ENCODE peak calls at places on chromosomes 13 and 19, in four cellular contexts. X, E, K and W are unnamed samples. For H3K4me1, the result is how much of the 10 kb centered on the place peaks cover.

GRCh38 chr13:113374511-113375175 is 10.7 kb upstream of the GRTP1 start:
- DNase-seq in X (peak), E (no peak), K (no peak), W (no peak)

GRCh38 chr19:33316521-33317284 is 14.4 kb upstream of the CEBPA start:
- DNase-seq in X (no peak), E (no peak), K (no peak), W (no peak)

GRCh38 chr13:80341771-80342271 is 895 bp upstream of the SPRY2 start:
- DNase-seq in X (no peak), E (peak), K (peak), W (peak)

GRCh38 chr19:13692096-13692495 is 72.2 kb upstream of the MRI1 start:
- DNase-seq in X (no peak), E (no peak), K (no peak), W (peak)

GRCh38 chr13:113611996-113612395 is 27.4 kb downstream of the TFDP1 start:
- DNase-seq in X (no peak), E (no peak), K (no peak), W (no peak)

GRCh38 chr19:1009043-1009975 is 9.1 kb downstream of the GRIN3B start:
- DNase-seq in X (peak), E (no peak), K (no peak), W (peak)

GRCh38 chr13:32695602-32696250 is 109.5 kb downstream of the PDS5B start:
- DNase-seq in X (no peak), E (no peak), K (no peak), W (peak)

GRCh38 chr13:80082396-80083096 is 258.4 kb downstream of the SPRY2 start:
- DNase-seq in X (no peak), E (no peak), K (no peak), W (peak)

GRCh38 chr19:48713041-48713863 is 6.3 kb downstream of the MAMSTR start:
- DNase-seq in X (peak), E (no peak), K (no peak), W (peak)

GRCh38 chr19:51000426-51000825 is 978 bp downstream of the KLK8 start:
- DNase-seq in X (no peak), E (no peak), K (no peak), W (no peak)

GRCh38 chr13:41398494-41399190 is 58.7 kb upstream of the RGCC start:
- DNase-seq in X (no peak), E (no peak), K (no peak), W (no peak)

GRCh38 chr13:26813626-26814348 is 53.2 kb upstream of the GPR12 start:
- DNase-seq in X (no peak), E (no peak), K (no peak), W (no peak)

GRCh38 chr19:5953680-5954213 is 24.2 kb downstream of the RANBP3 start:
- DNase-seq in X (peak), E (no peak), K (no peak), W (no peak)

GRCh38 chr19:28710278-28710677 is 502.7 kb downstream of the UQCRFS1 start:
- DNase-seq in X (no peak), E (no peak), K (peak), W (peak)

GRCh38 chr19:30701178-30701577 is 329.0 kb downstream of the ZNF536 start:
- DNase-seq in X (no peak), E (no peak), K (no peak), W (no peak)

DNA sequence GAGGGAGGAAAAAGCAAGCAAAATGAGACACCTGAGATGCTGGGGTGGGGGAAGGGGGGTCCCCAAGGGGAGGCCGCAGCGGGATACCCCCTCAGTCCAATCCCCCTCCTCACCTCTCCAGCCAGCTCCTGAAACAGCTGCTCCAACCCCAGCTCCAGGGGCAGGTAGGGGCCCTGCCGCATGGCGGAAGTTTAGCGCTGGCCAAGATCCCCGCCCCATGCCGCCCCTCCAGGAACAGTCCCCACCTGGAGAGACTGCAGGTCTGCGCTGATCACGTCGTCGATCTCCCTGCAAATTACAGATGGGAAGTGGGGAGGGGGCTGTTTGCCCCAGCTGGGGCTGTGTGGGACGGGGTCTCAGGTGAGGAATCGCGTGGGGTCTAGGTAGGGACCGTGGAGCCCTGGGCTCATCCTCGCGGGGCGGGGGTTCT is 9.0 kb downstream of the CAPN12 start:
- DNase-seq in X (peak), E (no peak), K (no peak), W (no peak)
- H3K4me1 ChIP-seq in X (under half), E (under half), K (under half), W (under half)

GRCh38 chr19:15863272-15863671 is 34.6 kb downstream of the CYP4F2 start:
- DNase-seq in X (no peak), E (no peak), K (no peak), W (no peak)
- H3K4me1 ChIP-seq in X (under half), E (under half), K (under half), W (under half)

GRCh38 chr19:4693078-4693350 is 22.9 kb upstream of the MYDGF start:
- DNase-seq in X (no peak), E (no peak), K (no peak), W (no peak)

GRCh38 chr19:4692275-4693077 is 22.3 kb upstream of the MYDGF start:
- DNase-seq in X (peak), E (no peak), K (no peak), W (no peak)

GRCh38 chr19:4693471-4694121 is 23.5 kb upstream of the MYDGF start:
- DNase-seq in X (no peak), E (no peak), K (no peak), W (no peak)

GRCh38 chr19:4695224-4695731 is 25.1 kb upstream of the MYDGF start:
- DNase-seq in X (peak), E (peak), K (no peak), W (no peak)

GRCh38 chr19:4694211-4694987 is 24.3 kb upstream of the MYDGF start:
- DNase-seq in X (no peak), E (peak), K (no peak), W (peak)
- H3K4me1 ChIP-seq in X (under half), E (half or more), K (under half), W (under half)

GRCh38 chr13:73250061-73250460 is 191.3 kb downstream of the KLF5 start:
- DNase-seq in X (no peak), E (no peak), K (no peak), W (no peak)
- H3K4me1 ChIP-seq in X (under half), E (under half), K (under half), W (under half)

GRCh38 chr19:8387688-8388611 is 2.2 kb upstream of the RAB11B start:
- DNase-seq in X (no peak), E (no peak), K (no peak), W (no peak)

GRCh38 chr19:8390617-8390981 is 439 bp downstream of the RAB11B start:
- DNase-seq in X (peak), E (peak), K (peak), W (peak)

GRCh38 chr19:8389891-8390616 is at the start of gene RAB11B:
- DNase-seq in X (peak), E (peak), K (peak), W (peak)

GRCh38 chr19:8388612-8388958 is 1.6 kb upstream of the RAB11B start:
- DNase-seq in X (no peak), E (no peak), K (no peak), W (no peak)

GRCh38 chr19:8386990-8387389 is 3.2 kb upstream of the RAB11B start:
- DNase-seq in X (no peak), E (no peak), K (no peak), W (no peak)
- H3K4me1 ChIP-seq in X (under half), E (under half), K (under half), W (under half)